ENCODE peak calls at places on chromosomes 16 and 17, in nine cellular contexts. B is WTC11; X is cerebellar cortex; J is prostate gland; M is left ventricle myocardium inferior; K is sciatic nerve; A is stimulated activated naive B cell treated with anti-CD40 and anti-IgM and Interleukin-4, amounts not matched to agents 10 μg/mL and 1 μg/mL and 100 μg/mL, for 72 hours; C is NCI-H345; Q is activated CD8-positive, alpha-beta memory T cell treated with anti-CD3 and anti-CD28 coated beads, Interleukin-2, amount 10 ng/mL, durations not matched to agents 7 days and 5 days. L is an unnamed sample.

GRCh38 chr17:57782642-57783337 is 37.7 kb upstream of the CCDC182 start:
- DNase-seq in K (no peak), B (peak; percentile 15), A (no peak), M (no peak), X (no peak), Q (no peak), C (no peak), J (no peak), L (no peak)

GRCh38 chr16:89823087-89823823 is 5.0 kb upstream of the SPIRE2 start:
- DNase-seq in X (no peak), C (peak; percentile 87), B (peak; percentile 47), K (no peak), A (no peak), Q (no peak), J (no peak), M (no peak), L (no peak)

GRCh38 chr17:39927928-39928867 is 666 bp downstream of the LRRC3C start:
- DNase-seq in C (no peak), M (peak; percentile 51), J (peak; percentile 34), X (no peak), B (peak; percentile 77), K (peak; percentile 70), Q (peak; percentile 50), A (no peak), L (no peak)

GRCh38 chr16:51155901-51156810 is 5.1 kb upstream of the SALL1 start:
- DNase-seq in C (no peak), B (peak; percentile 41), X (no peak), M (no peak), K (no peak), J (no peak), A (no peak), Q (no peak), L (no peak)

GRCh38 chr17:20174588-20175265 is 165.6 kb downstream of the SPECC1 start:
- DNase-seq in X (no peak), J (no peak), K (no peak), M (no peak), B (no peak), C (no peak), A (no peak), Q (no peak), L (no peak)

GRCh38 chr17:70608957-70609356 is 439.6 kb downstream of the KCNJ2 start:
- DNase-seq in C (no peak), A (no peak), Q (no peak), J (no peak), M (no peak), B (no peak), X (no peak), K (no peak), L (no peak)

GRCh38 chr16:83675136-83675535 is 132.6 kb upstream of the HSBP1 start:
- DNase-seq in X (peak; percentile 58), J (no peak), Q (no peak), B (no peak), K (no peak), C (no peak), M (no peak), A (no peak), L (no peak)

GRCh38 chr17:71409712-71410111 is 711.1 kb upstream of the SOX9 start:
- DNase-seq in K (no peak), J (no peak), B (no peak), M (no peak), Q (no peak), A (no peak), X (no peak), C (no peak), L (peak; percentile 35)

GRCh38 chr17:19948100-19948943 is 29.3 kb downstream of the AKAP10 start:
- DNase-seq in Q (no peak), B (no peak), A (no peak), M (no peak), X (no peak), J (peak; percentile 26), K (no peak), C (no peak), L (no peak)

GRCh38 chr17:78019367-78019975 is 61.0 kb downstream of the TNRC6C start:
- DNase-seq in A (no peak), K (no peak), B (no peak), M (no peak), X (peak; percentile 71), Q (no peak), J (no peak), C (peak; percentile 28), L (no peak)

GRCh38 chr16:84049403-84050060 is 6.9 kb upstream of the SLC38A8 start:
- DNase-seq in C (no peak), M (no peak), X (no peak), Q (no peak), J (no peak), B (no peak), K (no peak), A (no peak), L (no peak)

GRCh38 chr17:7239091-7240027 is at the start of gene PHF23:
- DNase-seq in A (peak; percentile 96), X (peak; percentile 100), C (peak; percentile 99), J (peak; percentile 99), K (peak; percentile 100), Q (peak; percentile 99), B (peak; percentile 99), M (peak; percentile 99), L (peak; percentile 96)

GRCh38 chr17:49223517-49224197 is 6.9 kb downstream of the PHOSPHO1 start:
- DNase-seq in C (peak; percentile 37), X (peak; percentile 26), M (peak; percentile 63), B (peak; percentile 92), A (no peak), Q (peak; percentile 82), K (peak; percentile 84), J (peak; percentile 13), L (no peak)

GRCh38 chr16:50273382-50273690 is 7.0 kb downstream of the ADCY7 start:
- DNase-seq in X (no peak), C (no peak), J (no peak), A (no peak), Q (no peak), M (no peak), B (no peak), K (peak; percentile 18), L (no peak)

GRCh38 chr16:3089717-3090592 is 9.1 kb downstream of the ZSCAN10 start:
- DNase-seq in B (no peak), X (no peak), C (no peak), K (no peak), A (no peak), M (no peak), J (no peak), Q (no peak), L (no peak)

GRCh38 chr16:50534556-50534955 is 13.6 kb upstream of the NKD1 start:
- DNase-seq in Q (no peak), A (no peak), X (no peak), K (peak; percentile 12), B (no peak), C (no peak), M (no peak), J (no peak), L (no peak)

GRCh38 chr16:86531193-86531550 is 20.8 kb downstream of the FOXF1 start:
- DNase-seq in C (no peak), X (peak; percentile 33), K (peak; percentile 88), A (no peak), M (peak; percentile 67), J (no peak), Q (no peak), B (no peak), L (no peak)

GRCh38 chr16:81711609-81712329 is 67.3 kb upstream of the PLCG2 start:
- DNase-seq in Q (no peak), M (peak; percentile 8), B (peak; percentile 49), X (no peak), A (no peak), J (no peak), K (no peak), C (peak; percentile 35), L (no peak)

GRCh38 chr16:30953111-30953510 is 4.2 kb downstream of the ORAI3 start:
- DNase-seq in M (no peak), C (no peak), X (peak; percentile 51), B (no peak), A (no peak), Q (no peak), J (no peak), K (no peak), L (no peak)

GRCh38 chr17:59361916-59362810 is 30.7 kb downstream of the YPEL2 start:
- DNase-seq in C (peak; percentile 41), J (no peak), B (no peak), X (no peak), M (no peak), A (peak; percentile 11), Q (peak; percentile 76), K (no peak), L (no peak)

GRCh38 chr17:45225051-45225700 is 3.5 kb downstream of the FMNL1 start:
- DNase-seq in A (no peak), J (no peak), K (no peak), X (no peak), B (no peak), C (no peak), Q (peak; percentile 72), M (no peak), L (no peak)

GRCh38 chr16:58464047-58464915 is 35.7 kb upstream of the NDRG4 start:
- DNase-seq in K (no peak), X (peak; percentile 83), M (peak; percentile 53), A (no peak), B (peak; percentile 42), J (no peak), C (peak; percentile 15), Q (no peak), L (peak; percentile 69)

GRCh38 chr17:75872434-75873351 is 5.7 kb downstream of the TRIM47 start:
- DNase-seq in K (no peak), B (no peak), X (no peak), Q (peak; percentile 87), C (peak; percentile 23), M (peak; percentile 80), J (peak; percentile 76), A (no peak), L (no peak)